ENCODE peak calls at places on chromosome X, in seven cellular contexts. T is neural crest cell; E is IMR-90; C is heart left ventricle; G is stimulated activated naive CD8-positive, alpha-beta T cell treated with anti-CD3 and anti-CD28 coated beads, Interleukin-15, Interleukin-2, amounts not matched to agents 100 U/mL and 50 U/mL, for 24 hours; A is choroid plexus epithelial cell; O is Calu3. Y is an unnamed sample.

GRCh38 chrX:1427756-1428155 is 25.0 kb downstream of the ASMTL start:
- DNase-seq in T (no peak), E (no peak), C (no peak), G (no peak), A (no peak), O (no peak), Y (no peak)

GRCh38 chrX:113305496-113305895 is 464.9 kb upstream of the AMOT start:
- DNase-seq in T (no peak), E (peak), C (no peak), G (no peak), A (peak), O (no peak), Y (no peak)

GRCh38 chrX:28498658-28499057 is 88.6 kb upstream of the IL1RAPL1 start:
- DNase-seq in T (no peak), E (peak), C (no peak), G (no peak), A (peak), O (no peak), Y (peak)

GRCh38 chrX:26783512-26784225 is 567.7 kb downstream of the MAGEB5 start:
- DNase-seq in T (peak), E (peak), C (no peak), G (peak), A (peak), O (peak), Y (peak)

GRCh38 chrX:1535241-1536041 is 1.5 kb downstream of the P2RY8 start:
- DNase-seq in T (no peak), E (no peak), C (peak), G (peak), A (no peak), O (no peak), Y (no peak)

GRCh38 chrX:132218100-132218807 is 993 bp downstream of the RAP2C start:
- DNase-seq in T (peak), E (peak), C (peak), G (peak), A (peak), O (peak), Y (peak)

GRCh38 chrX:110320588-110320987 is 2.7 kb upstream of the AMMECR1 start:
- DNase-seq in T (no peak), E (no peak), C (no peak), G (no peak), A (no peak), O (no peak), Y (no peak)

GRCh38 chrX:48919360-48919821 is 567 bp upstream of the PIM2 start:
- DNase-seq in T (no peak), E (no peak), C (no peak), G (peak), A (peak), O (peak), Y (no peak)

GRCh38 chrX:7088968-7089615 is 58.4 kb upstream of the STS start:
- DNase-seq in T (no peak), E (no peak), C (no peak), G (peak), A (no peak), O (peak), Y (no peak)

GRCh38 chrX:125150231-125150630 is 169.4 kb upstream of the TEX13C start:
- DNase-seq in T (no peak), E (peak), C (no peak), G (no peak), A (no peak), O (no peak), Y (no peak)

GRCh38 chrX:2692221-2693122 is 1.4 kb downstream of the CD99 start:
- DNase-seq in T (no peak), E (peak), C (peak), G (peak), A (peak), O (no peak), Y (no peak)

GRCh38 chrX:111467896-111468295 is 43.5 kb upstream of the SERTM2 start:
- DNase-seq in T (no peak), E (no peak), C (peak), G (no peak), A (no peak), O (no peak), Y (no peak)

GRCh38 chrX:71198066-71198465 is 25.0 kb upstream of the GJB1 start:
- DNase-seq in T (no peak), E (no peak), C (no peak), G (peak), A (no peak), O (no peak), Y (no peak)

GRCh38 chrX:80026116-80026515 is 11.6 kb downstream of the TBX22 start:
- DNase-seq in T (no peak), E (no peak), C (no peak), G (no peak), A (no peak), O (no peak), Y (no peak)

GRCh38 chrX:130523460-130524394 is 121.9 kb downstream of the RBMX2 start:
- DNase-seq in T (peak), E (no peak), C (peak), G (no peak), A (peak), O (peak), Y (no peak)

GRCh38 chrX:145405012-145405411 is 157.7 kb downstream of the SPANXN1 start:
- DNase-seq in T (peak), E (peak), C (no peak), G (peak), A (peak), O (peak), Y (peak)

GRCh38 chrX:153642313-153642654 is 4.7 kb upstream of the DUSP9 start:
- DNase-seq in T (no peak), E (no peak), C (no peak), G (no peak), A (no peak), O (no peak), Y (no peak)

GRCh38 chrX:23634181-23634580 is 33.1 kb upstream of the PRDX4 start:
- DNase-seq in T (no peak), E (no peak), C (no peak), G (no peak), A (peak), O (no peak), Y (no peak)

GRCh38 chrX:10897768-10898167 is 213.4 kb upstream of the HCCS start:
- DNase-seq in T (no peak), E (no peak), C (no peak), G (no peak), A (no peak), O (no peak), Y (no peak)

GRCh38 chrX:56248492-56248891 is 16.3 kb downstream of the KLF8 start:
- DNase-seq in T (peak), E (peak), C (peak), G (peak), A (peak), O (peak), Y (peak)

GRCh38 chrX:150198776-150199175 is 164.3 kb upstream of the MAMLD1 start:
- DNase-seq in T (no peak), E (no peak), C (no peak), G (no peak), A (no peak), O (no peak), Y (no peak)

Y was measured in LoVo.